ENCODE peak calls at places on chromosomes 11 and 22, in five cellular contexts. P is lung microvascular endothelial cell, X is heart right ventricle, Z is fibroblast of gingiva, S is heart left ventricle. M is an unnamed sample.

GRCh38 chr11:60208951-60209350 is 26.1 kb upstream of the MS4A6A start:
- DNase-seq in S (no peak), X (no peak), Z (no peak), P (no peak), M (no peak)

GRCh38 chr11:34928960-34929680 is 12.7 kb downstream of the PDHX start:
- DNase-seq in Z (peak; percentile 33), S (no peak), X (no peak), P (no peak), M (no peak)

GRCh38 chr22:20155330-20156041 is 4.6 kb upstream of the CCDC188 start:
- DNase-seq in Z (peak; percentile 81), P (peak; percentile 77), S (peak; percentile 73), X (peak; percentile 73), M (no peak)

GRCh38 chr11:14645247-14645912 is 1.8 kb downstream of the PDE3B start:
- DNase-seq in S (no peak), Z (peak; percentile 6), P (peak; percentile 7), X (no peak), M (no peak)

GRCh38 chr11:71263391-71263790 is 11.0 kb upstream of the SHANK2 start:
- DNase-seq in P (no peak), Z (no peak), X (no peak), S (no peak), M (no peak)

GRCh38 chr22:50577697-50577986 is 585 bp downstream of the CPT1B start:
- DNase-seq in P (no peak), Z (no peak), X (peak; percentile 15), S (no peak), M (no peak)

GRCh38 chr11:117524784-117525183 is 197.1 kb downstream of the CEP164 start:
- DNase-seq in X (no peak), Z (no peak), S (no peak), P (no peak), M (no peak)

GRCh38 chr11:47272706-47273105 is 2.8 kb downstream of the MADD start:
- DNase-seq in S (no peak), X (no peak), Z (no peak), P (peak; percentile 16), M (no peak)

GRCh38 chr11:123577081-123577598 is 77.3 kb downstream of the SCN3B start:
- DNase-seq in S (peak; percentile 60), P (peak; percentile 58), Z (peak; percentile 26), X (peak; percentile 77), M (no peak)

GRCh38 chr11:2290351-2290841 is 11.3 kb downstream of the C11orf21 start:
- DNase-seq in Z (no peak), X (no peak), S (no peak), P (no peak), M (peak; percentile 32)

GRCh38 chr22:22769434-22770279 is 118.0 kb upstream of the IGLL5 start:
- DNase-seq in X (no peak), Z (no peak), S (no peak), P (no peak), M (no peak)

GRCh38 chr11:117070016-117070415 is 28.2 kb downstream of the SIK3 start:
- DNase-seq in P (peak; percentile 62), X (no peak), S (no peak), Z (no peak), M (no peak)

GRCh38 chr11:132177106-132177505 is 806.7 kb downstream of the NTM start:
- DNase-seq in P (peak; percentile 53), Z (peak; percentile 32), S (no peak), X (no peak), M (no peak)

M was measured in sigmoid colon.